ENCODE peak calls at places on chromosomes 5 and 9, in five cellular contexts. One of them, this sample, is unnamed. For H3K27me3, the result is how much of the 10 kb centered on the place peaks cover.

GRCh38 chr9:14400658-14400995 is 86.7 kb upstream of the NFIB start:
- DNase-seq in endodermal cell: peak
- DNase-seq in tibial nerve: peak
- DNase-seq in adrenal gland: peak
- DNase-seq in heart left ventricle: peak
- DNase-seq in this sample: peak

GRCh38 chr9:120924698-120925534 is 1.7 kb downstream of the TRAF1 start:
- DNase-seq in endodermal cell: peak
- DNase-seq in tibial nerve: no peak
- DNase-seq in adrenal gland: no peak
- DNase-seq in heart left ventricle: no peak
- DNase-seq in this sample: no peak

GRCh38 chr9:129275626-129276247 is 97.7 kb upstream of the IER5L start:
- DNase-seq in endodermal cell: peak
- DNase-seq in tibial nerve: no peak
- DNase-seq in adrenal gland: no peak
- DNase-seq in heart left ventricle: no peak
- DNase-seq in this sample: no peak

GRCh38 chr5:173317091-173317685 is 11.0 kb downstream of the STC2 start:
- DNase-seq in endodermal cell: no peak
- DNase-seq in tibial nerve: no peak
- DNase-seq in adrenal gland: no peak
- DNase-seq in heart left ventricle: no peak
- DNase-seq in this sample: no peak

GRCh38 chr5:54243483-54244080 is 66.8 kb downstream of the ARL15 start:
- DNase-seq in endodermal cell: peak
- DNase-seq in tibial nerve: no peak
- DNase-seq in adrenal gland: peak
- DNase-seq in heart left ventricle: no peak
- DNase-seq in this sample: peak

GRCh38 chr9:128007566-128008138 is 26.9 kb upstream of the EEIG1 start:
- DNase-seq in endodermal cell: no peak
- DNase-seq in tibial nerve: no peak
- DNase-seq in adrenal gland: peak
- DNase-seq in heart left ventricle: peak
- DNase-seq in this sample: peak

GRCh38 chr5:95238560-95239325 is 46.2 kb downstream of the MCTP1 start:
- DNase-seq in endodermal cell: no peak
- DNase-seq in tibial nerve: no peak
- DNase-seq in adrenal gland: no peak
- DNase-seq in heart left ventricle: no peak
- DNase-seq in this sample: no peak

GRCh38 chr5:124342027-124342471 is 404.4 kb downstream of the ZNF608 start:
- DNase-seq in endodermal cell: no peak
- DNase-seq in tibial nerve: no peak
- DNase-seq in adrenal gland: peak
- DNase-seq in heart left ventricle: no peak
- DNase-seq in this sample: peak

GRCh38 chr5:59368951-59369350 is 524.6 kb downstream of the PDE4D start:
- DNase-seq in endodermal cell: no peak
- DNase-seq in tibial nerve: no peak
- DNase-seq in adrenal gland: no peak
- DNase-seq in heart left ventricle: no peak
- DNase-seq in this sample: no peak

GRCh38 chr9:95316794-95317118 is 753 bp downstream of the FANCC start:
- DNase-seq in endodermal cell: peak
- DNase-seq in tibial nerve: no peak
- DNase-seq in adrenal gland: peak
- DNase-seq in heart left ventricle: peak
- DNase-seq in this sample: peak

GRCh38 chr9:129826344-129826743 is 2.4 kb upstream of the TOR1A start:
- DNase-seq in endodermal cell: no peak
- DNase-seq in tibial nerve: no peak
- DNase-seq in adrenal gland: no peak
- DNase-seq in heart left ventricle: no peak
- DNase-seq in this sample: no peak

GRCh38 chr5:141001854-141002666 is 35.8 kb downstream of the PCDHAC2 start:
- DNase-seq in endodermal cell: peak
- DNase-seq in tibial nerve: no peak
- DNase-seq in adrenal gland: peak
- DNase-seq in heart left ventricle: no peak
- DNase-seq in this sample: peak

GRCh38 chr5:180069589-180070247 is 1.8 kb downstream of the RNF130 start:
- DNase-seq in endodermal cell: peak
- DNase-seq in tibial nerve: no peak
- DNase-seq in adrenal gland: peak
- DNase-seq in heart left ventricle: peak
- DNase-seq in this sample: no peak

GRCh38 chr5:73764586-73764985 is 138.6 kb downstream of the ARHGEF28 start:
- DNase-seq in endodermal cell: no peak
- DNase-seq in tibial nerve: no peak
- DNase-seq in adrenal gland: no peak
- DNase-seq in heart left ventricle: no peak
- DNase-seq in this sample: no peak

GRCh38 chr5:56514246-56514645 is 281.1 kb upstream of the ANKRD55 start:
- DNase-seq in endodermal cell: no peak
- DNase-seq in tibial nerve: no peak
- DNase-seq in adrenal gland: no peak
- DNase-seq in heart left ventricle: no peak
- DNase-seq in this sample: peak

GRCh38 chr9:35852876-35853865 is 17.0 kb downstream of the OR13J1 start:
- DNase-seq in endodermal cell: peak
- DNase-seq in tibial nerve: no peak
- DNase-seq in adrenal gland: no peak
- DNase-seq in heart left ventricle: no peak
- DNase-seq in this sample: peak

GRCh38 chr9:89495824-89496555 is 1.9 kb downstream of the SEMA4D start:
- DNase-seq in endodermal cell: no peak
- DNase-seq in tibial nerve: no peak
- DNase-seq in adrenal gland: no peak
- DNase-seq in heart left ventricle: no peak
- DNase-seq in this sample: no peak

GRCh38 chr5:125154321-125154811 is 407.9 kb upstream of the ZNF608 start:
- DNase-seq in endodermal cell: no peak
- DNase-seq in tibial nerve: no peak
- DNase-seq in adrenal gland: no peak
- DNase-seq in heart left ventricle: no peak
- DNase-seq in this sample: no peak

GRCh38 chr9:98254236-98255063 is 999 bp downstream of the TBC1D2 start:
- DNase-seq in endodermal cell: peak
- DNase-seq in tibial nerve: no peak
- DNase-seq in adrenal gland: no peak
- DNase-seq in heart left ventricle: no peak
- DNase-seq in this sample: no peak

GRCh38 chr5:145479271-145479670 is 355.9 kb downstream of the PRELID2 start:
- DNase-seq in endodermal cell: no peak
- DNase-seq in tibial nerve: no peak
- DNase-seq in adrenal gland: no peak
- DNase-seq in heart left ventricle: no peak
- DNase-seq in this sample: no peak

GRCh38 chr5:141647242-141647641 is 4.0 kb downstream of the FCHSD1 start:
- DNase-seq in endodermal cell: no peak
- DNase-seq in tibial nerve: no peak
- DNase-seq in adrenal gland: no peak
- DNase-seq in heart left ventricle: no peak
- DNase-seq in this sample: no peak

GRCh38 chr9:133301253-133302230 is 26.5 kb upstream of the ABO start:
- DNase-seq in endodermal cell: no peak
- DNase-seq in tibial nerve: no peak
- DNase-seq in adrenal gland: no peak
- DNase-seq in heart left ventricle: no peak
- DNase-seq in this sample: no peak

GRCh38 chr9:129012343-129012742 is 15.8 kb downstream of the SH3GLB2 start:
- DNase-seq in endodermal cell: no peak
- DNase-seq in tibial nerve: no peak
- DNase-seq in adrenal gland: no peak
- DNase-seq in heart left ventricle: no peak
- DNase-seq in this sample: no peak

GRCh38 chr5:108634251-108634950 is 113.3 kb upstream of the FER start:
- DNase-seq in endodermal cell: no peak
- DNase-seq in tibial nerve: no peak
- DNase-seq in adrenal gland: no peak
- DNase-seq in heart left ventricle: no peak
- DNase-seq in this sample: no peak

GRCh38 chr9:19456996-19457693 is 48.3 kb downstream of the ACER2 start:
- DNase-seq in endodermal cell: peak
- DNase-seq in tibial nerve: peak
- DNase-seq in adrenal gland: peak
- DNase-seq in heart left ventricle: peak
- DNase-seq in this sample: peak

GRCh38 chr5:135064235-135064570 is 30.2 kb upstream of the PITX1 start:
- DNase-seq in endodermal cell: no peak
- DNase-seq in tibial nerve: no peak
- DNase-seq in adrenal gland: no peak
- DNase-seq in heart left ventricle: no peak
- DNase-seq in this sample: no peak

GRCh38 chr9:134346151-134346550 is 19.9 kb downstream of the RXRA start:
- DNase-seq in endodermal cell: no peak
- DNase-seq in tibial nerve: no peak
- DNase-seq in adrenal gland: no peak
- DNase-seq in heart left ventricle: no peak
- DNase-seq in this sample: no peak
- TF ChIP-seq CTCF in endodermal cell: no peak
- TF ChIP-seq CTCF in tibial nerve: no peak
- TF ChIP-seq CTCF in adrenal gland: no peak
- TF ChIP-seq CTCF in heart left ventricle: no peak
- TF ChIP-seq CTCF in this sample: no peak

GRCh38 chr5:175873090-175873454 is 1.7 kb downstream of the CPLX2 start:
- DNase-seq in endodermal cell: peak
- DNase-seq in tibial nerve: no peak
- DNase-seq in adrenal gland: no peak
- DNase-seq in heart left ventricle: no peak
- DNase-seq in this sample: no peak

GRCh38 chr5:175868348-175868723 is 3.0 kb upstream of the CPLX2 start:
- DNase-seq in endodermal cell: no peak
- DNase-seq in tibial nerve: no peak
- DNase-seq in adrenal gland: no peak
- DNase-seq in heart left ventricle: no peak
- DNase-seq in this sample: no peak

GRCh38 chr5:175872287-175873089 is 1.1 kb downstream of the CPLX2 start:
- DNase-seq in endodermal cell: peak
- DNase-seq in tibial nerve: no peak
- DNase-seq in adrenal gland: no peak
- DNase-seq in heart left ventricle: no peak
- DNase-seq in this sample: no peak

GRCh38 chr5:175868996-175869638 is 2.3 kb upstream of the CPLX2 start:
- DNase-seq in endodermal cell: no peak
- DNase-seq in tibial nerve: no peak
- DNase-seq in adrenal gland: no peak
- DNase-seq in heart left ventricle: no peak
- DNase-seq in this sample: no peak

DNA sequence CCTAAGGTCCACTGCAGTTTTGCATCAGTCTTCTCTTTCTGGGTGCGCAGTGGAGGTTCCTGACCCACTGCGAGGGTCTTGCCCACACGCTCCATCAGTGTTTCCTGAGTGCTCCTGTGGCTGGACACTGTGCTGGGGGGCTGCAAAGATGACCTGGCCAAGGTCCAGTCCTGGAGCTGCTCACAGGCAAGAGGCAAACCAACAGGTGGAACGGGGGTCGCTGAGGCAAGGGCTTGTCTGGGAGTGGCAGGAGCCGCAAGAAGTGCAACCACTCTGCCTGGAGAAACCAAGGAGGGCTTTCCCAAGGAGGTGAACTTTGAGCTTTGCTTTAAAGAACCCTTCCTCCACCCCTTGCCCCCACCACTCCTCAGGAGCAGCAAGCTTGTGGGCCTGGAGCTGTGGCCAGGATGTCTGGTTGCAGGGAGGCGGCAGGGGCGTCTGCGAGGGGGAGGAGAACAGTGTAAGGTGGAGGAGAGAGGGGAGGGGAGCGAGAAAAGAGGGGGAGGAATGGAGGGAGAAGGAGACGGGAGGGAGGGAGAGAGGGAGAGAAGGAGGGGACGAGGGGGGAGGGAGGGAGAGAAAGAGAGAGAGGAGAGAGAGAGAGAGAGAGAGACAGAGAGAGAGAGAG is 444 bp upstream of the CPLX2 start:
- DNase-seq in endodermal cell: no peak
- DNase-seq in tibial nerve: no peak
- DNase-seq in adrenal gland: no peak
- DNase-seq in heart left ventricle: no peak
- DNase-seq in this sample: no peak
- H3K27me3 ChIP-seq in endodermal cell: half or more
- H3K27me3 ChIP-seq in tibial nerve: under half
- H3K27me3 ChIP-seq in adrenal gland: under half
- H3K27me3 ChIP-seq in heart left ventricle: under half
- H3K27me3 ChIP-seq in this sample: under half

GRCh38 chr9:131480258-131480657 is 22.5 kb upstream of the POMT1 start:
- DNase-seq in endodermal cell: no peak
- DNase-seq in tibial nerve: no peak
- DNase-seq in adrenal gland: no peak
- DNase-seq in heart left ventricle: no peak
- DNase-seq in this sample: no peak
- H3K4me3 ChIP-seq in endodermal cell: no peak
- H3K4me3 ChIP-seq in tibial nerve: no peak
- H3K4me3 ChIP-seq in adrenal gland: no peak
- H3K4me3 ChIP-seq in heart left ventricle: no peak
- H3K4me3 ChIP-seq in this sample: no peak

GRCh38 chr5:77869115-77869798 is 93.1 kb upstream of the TBCA start:
- DNase-seq in endodermal cell: no peak
- DNase-seq in tibial nerve: no peak
- DNase-seq in adrenal gland: no peak
- DNase-seq in heart left ventricle: no peak
- DNase-seq in this sample: no peak
- TF ChIP-seq CTCF in endodermal cell: no peak
- TF ChIP-seq CTCF in tibial nerve: no peak
- TF ChIP-seq CTCF in adrenal gland: no peak
- TF ChIP-seq CTCF in heart left ventricle: no peak
- TF ChIP-seq CTCF in this sample: no peak

DNA sequence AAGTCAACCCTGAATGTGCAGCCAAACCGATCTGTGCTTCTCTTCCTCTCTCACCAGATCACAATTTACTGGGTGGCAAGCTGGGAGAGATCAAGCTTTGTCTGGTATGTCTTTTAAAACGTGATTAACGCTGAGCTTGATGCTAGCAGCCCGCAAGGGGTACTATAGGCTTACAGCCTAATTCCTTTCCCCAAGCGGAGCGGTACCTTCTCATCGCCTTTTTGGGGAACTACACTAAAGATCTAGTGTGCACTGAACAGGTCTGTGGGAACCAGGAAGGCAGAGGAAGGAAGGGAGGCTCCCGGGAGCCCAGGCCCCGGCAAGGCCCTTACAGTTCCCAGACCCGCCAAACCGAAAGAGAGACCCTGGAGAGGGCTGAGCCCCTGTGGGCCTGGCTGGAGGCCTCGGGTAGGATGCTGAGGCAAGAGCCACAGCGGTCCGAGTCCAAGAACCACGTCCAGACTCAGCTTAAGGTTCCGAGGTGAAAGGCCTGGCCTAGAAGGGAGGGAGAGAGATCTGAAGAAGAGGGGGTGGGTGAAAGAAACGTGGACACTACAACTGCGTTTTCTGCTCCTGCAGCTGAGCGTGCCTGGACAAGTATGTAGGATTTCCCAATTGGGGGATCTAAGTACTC is 2.7 kb downstream of the NR2F1-AS1 start:
- DNase-seq in endodermal cell: no peak
- DNase-seq in tibial nerve: no peak
- DNase-seq in adrenal gland: no peak
- DNase-seq in heart left ventricle: no peak
- DNase-seq in this sample: no peak
- H3K27me3 ChIP-seq in endodermal cell: half or more
- H3K27me3 ChIP-seq in tibial nerve: under half
- H3K27me3 ChIP-seq in adrenal gland: under half
- H3K27me3 ChIP-seq in heart left ventricle: half or more
- H3K27me3 ChIP-seq in this sample: under half

GRCh38 chr9:33677961-33678360 is 117.4 kb upstream of the PRSS3 start:
- DNase-seq in endodermal cell: no peak
- DNase-seq in tibial nerve: no peak
- DNase-seq in adrenal gland: no peak
- DNase-seq in heart left ventricle: no peak
- DNase-seq in this sample: no peak
- H3K4me3 ChIP-seq in endodermal cell: peak
- H3K4me3 ChIP-seq in tibial nerve: no peak
- H3K4me3 ChIP-seq in adrenal gland: no peak
- H3K4me3 ChIP-seq in heart left ventricle: no peak
- H3K4me3 ChIP-seq in this sample: no peak

This sample was measured in thyroid gland.